ENCODE peak calls at places on chromosomes 11 and 22, in eight cellular contexts. V is GM23338, X is astrocyte, O is heart left ventricle, R is A549, M is HL-60, Z is DND-41, A is psoas muscle. K is an unnamed sample.

GRCh38 chr11:121328967-121329653 is 36.5 kb downstream of the SC5D start:
- DNase-seq in Z (peak), X (no peak), A (no peak), R (no peak), M (peak), V (no peak), O (no peak), K (no peak)

GRCh38 chr11:74005721-74006517 is 3.0 kb downstream of the UCP3 start:
- DNase-seq in M (no peak), V (no peak), A (no peak), O (no peak), Z (no peak), X (no peak), R (no peak), K (no peak)

GRCh38 chr22:39905686-39906085 is 4.8 kb downstream of the GRAP2 start:
- DNase-seq in O (no peak), Z (no peak), M (no peak), R (no peak), X (no peak), V (no peak), A (no peak), K (no peak)

GRCh38 chr11:105004021-105004420 is 18.9 kb downstream of the CASP5 start:
- DNase-seq in R (no peak), M (no peak), X (no peak), Z (no peak), V (no peak), O (no peak), A (no peak), K (no peak)

GRCh38 chr11:118903204-118904015 is 19.7 kb downstream of the CXCR5 start:
- DNase-seq in A (no peak), M (no peak), O (peak), Z (no peak), X (no peak), R (no peak), V (no peak), K (no peak)

GRCh38 chr22:40533712-40534378 is 102.7 kb downstream of the MRTFA start:
- DNase-seq in R (peak), Z (peak), X (peak), A (no peak), O (no peak), M (peak), V (peak), K (no peak)

GRCh38 chr11:115321602-115322289 is 182.5 kb downstream of the CADM1 start:
- DNase-seq in O (no peak), M (no peak), X (peak), R (no peak), V (no peak), Z (no peak), A (no peak), K (no peak)

GRCh38 chr11:43547411-43547718 is 133.2 kb upstream of the HSD17B12 start:
- DNase-seq in O (no peak), V (peak), Z (no peak), A (no peak), X (no peak), R (no peak), M (no peak), K (no peak)

GRCh38 chr22:38799265-38800002 is 5.5 kb upstream of the DNAL4 start:
- DNase-seq in M (no peak), R (no peak), X (no peak), V (no peak), Z (no peak), A (no peak), O (no peak), K (no peak)

GRCh38 chr22:30602049-30602448 is 4.9 kb upstream of the TCN2 start:
- DNase-seq in R (no peak), A (no peak), Z (no peak), M (peak), V (peak), O (no peak), X (peak), K (no peak)

GRCh38 chr11:88555018-88555828 is 217.7 kb upstream of the CTSC start:
- DNase-seq in M (no peak), O (no peak), Z (no peak), X (peak), V (no peak), R (peak), A (no peak), K (peak)

GRCh38 chr22:39290724-39291161 is 28.7 kb downstream of the RPL3 start:
- DNase-seq in A (peak), X (peak), Z (no peak), M (no peak), R (peak), O (peak), V (no peak), K (no peak)

GRCh38 chr11:127054153-127054552 is 53.6 kb upstream of the KIRREL3 start:
- DNase-seq in X (no peak), M (no peak), V (no peak), O (no peak), Z (no peak), A (no peak), R (no peak), K (no peak)

GRCh38 chr11:18383388-18384156 is 10.8 kb upstream of the LDHA start:
- DNase-seq in R (peak), M (peak), V (peak), X (peak), A (peak), O (peak), Z (peak), K (peak)

GRCh38 chr11:44334356-44335004 is 24.5 kb upstream of the ALX4 start:
- DNase-seq in V (peak), X (no peak), R (no peak), M (no peak), Z (no peak), A (no peak), O (no peak), K (no peak)

GRCh38 chr11:76768091-76769047 is 14.8 kb upstream of the TSKU start:
- DNase-seq in Z (peak), X (no peak), R (no peak), A (peak), O (no peak), V (no peak), M (peak), K (no peak)

GRCh38 chr11:108929241-108929640 is 264.4 kb downstream of the DDX10 start:
- DNase-seq in V (no peak), R (peak), O (no peak), A (no peak), X (peak), M (no peak), Z (no peak), K (peak)

GRCh38 chr22:29309332-29310064 is 3.0 kb downstream of the GAS2L1 start:
- DNase-seq in A (no peak), V (no peak), X (no peak), R (no peak), O (peak), Z (no peak), M (no peak), K (no peak)

GRCh38 chr22:23270212-23270733 is 90.0 kb downstream of the BCR start:
- DNase-seq in X (no peak), V (peak), Z (no peak), M (no peak), R (no peak), A (no peak), O (no peak), K (no peak)

GRCh38 chr22:18048041-18048440 is 23.7 kb upstream of the MICAL3 start:
- DNase-seq in O (no peak), V (no peak), Z (no peak), X (no peak), M (no peak), A (no peak), R (no peak), K (no peak)

GRCh38 chr11:85182437-85183109 is 444.6 kb downstream of the DLG2 start:
- DNase-seq in A (no peak), Z (no peak), X (peak), M (peak), V (peak), O (no peak), R (peak), K (no peak)

GRCh38 chr11:106101797-106102196 is 24.3 kb downstream of the AASDHPPT start:
- DNase-seq in R (no peak), A (no peak), M (no peak), X (peak), Z (no peak), O (no peak), V (no peak), K (no peak)

GRCh38 chr22:22414266-22414665 is 94.3 kb downstream of the ZNF280B start:
- DNase-seq in M (no peak), V (no peak), Z (no peak), R (no peak), O (no peak), X (no peak), A (no peak), K (no peak)

GRCh38 chr11:69880803-69881445 is 61.7 kb upstream of the FGF3 start:
- DNase-seq in V (no peak), R (no peak), Z (no peak), X (no peak), O (no peak), A (no peak), M (no peak), K (no peak)

GRCh38 chr11:102843474-102843873 is at the start of gene MMP3:
- DNase-seq in A (no peak), M (no peak), R (no peak), X (peak), Z (no peak), O (no peak), V (no peak), K (no peak)

GRCh38 chr22:17057959-17058814 is 26.6 kb upstream of the IL17RA start:
- DNase-seq in O (no peak), M (peak), A (peak), R (peak), X (peak), Z (peak), V (peak), K (peak)

GRCh38 chr11:132123854-132124835 is 753.7 kb downstream of the NTM start:
- DNase-seq in A (no peak), M (no peak), V (peak), X (no peak), R (no peak), Z (no peak), O (no peak), K (no peak)

GRCh38 chr22:28815729-28816128 is 15.4 kb upstream of the XBP1 start:
- DNase-seq in V (no peak), O (no peak), A (no peak), X (no peak), Z (peak), R (no peak), M (no peak), K (no peak)

GRCh38 chr11:63818609-63819008 is 5.4 kb downstream of the SPINDOC start:
- DNase-seq in Z (no peak), R (no peak), X (no peak), O (no peak), A (no peak), M (no peak), V (no peak), K (no peak)

GRCh38 chr11:63822438-63822837 is 9.2 kb downstream of the SPINDOC start:
- DNase-seq in O (no peak), A (no peak), X (no peak), Z (no peak), R (no peak), M (no peak), V (no peak), K (no peak)

GRCh38 chr11:63816732-63817131 is 3.5 kb downstream of the SPINDOC start:
- DNase-seq in A (no peak), O (no peak), Z (no peak), X (no peak), V (no peak), R (no peak), M (no peak), K (no peak)

GRCh38 chr11:63817758-63818498 is 4.7 kb downstream of the SPINDOC start:
- DNase-seq in V (no peak), X (no peak), R (no peak), M (no peak), O (no peak), Z (no peak), A (no peak), K (no peak)

GRCh38 chr11:63821411-63821810 is 8.2 kb downstream of the SPINDOC start:
- DNase-seq in M (no peak), O (no peak), Z (no peak), X (no peak), A (no peak), R (no peak), V (no peak), K (peak)
- H3K27ac ChIP-seq in M (no peak), O (no peak), Z (no peak), X (no peak), A (no peak), R (no peak), V (no peak), K (peak)

GRCh38 chr11:86940122-86940777 is 14.9 kb downstream of the FZD4 start:
- DNase-seq in A (peak), R (no peak), O (no peak), X (peak), V (peak), Z (no peak), M (no peak), K (no peak)
- H3K27ac ChIP-seq in A (peak), R (no peak), O (peak), X (no peak), V (peak), Z (no peak), M (no peak), K (no peak)

GRCh38 chr11:32902089-32902665 is 9.6 kb downstream of the QSER1 start:
- DNase-seq in Z (no peak), X (no peak), R (no peak), V (no peak), M (peak), A (no peak), O (no peak), K (no peak)
- H3K27ac ChIP-seq in Z (no peak), X (no peak), R (no peak), V (peak), M (no peak), A (no peak), O (no peak), K (peak)

GRCh38 chr11:71256080-71256479 is 3.7 kb upstream of the SHANK2 start:
- DNase-seq in M (no peak), X (no peak), R (no peak), O (no peak), A (no peak), V (peak), Z (no peak), K (no peak)
- H3K27ac ChIP-seq in M (no peak), X (no peak), R (peak), O (no peak), A (no peak), V (no peak), Z (no peak), K (no peak)

GRCh38 chr11:35214792-35215193 is 75.8 kb downstream of the CD44 start:
- DNase-seq in V (peak), R (no peak), Z (no peak), O (no peak), M (no peak), A (no peak), X (peak), K (peak)
- H3K27ac ChIP-seq in V (peak), R (peak), Z (no peak), O (no peak), M (no peak), A (no peak), X (peak), K (peak)

DNA sequence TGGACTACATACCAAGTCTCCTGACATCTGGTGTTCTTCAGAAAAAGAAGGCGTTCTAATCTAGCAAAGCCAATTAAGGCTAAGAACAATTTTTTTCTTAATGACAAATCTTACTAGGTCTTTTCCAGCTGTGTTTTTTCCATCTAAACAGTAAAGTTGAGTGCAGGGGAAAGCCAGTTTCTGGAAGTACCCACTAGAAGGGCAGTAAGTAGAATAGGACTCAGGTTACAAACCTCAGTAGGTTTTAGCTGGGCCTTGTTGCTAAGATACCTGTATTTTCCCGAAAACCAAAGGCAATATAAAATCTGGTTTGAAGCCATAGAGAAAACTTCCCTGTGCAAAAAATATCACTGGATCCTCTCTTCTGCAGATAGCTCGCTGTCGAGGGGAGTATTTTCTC is 351.9 kb downstream of the ETS1 start:
- DNase-seq in R (no peak), O (no peak), V (peak), A (no peak), M (no peak), Z (no peak), X (peak), K (no peak)
- H3K27ac ChIP-seq in R (no peak), O (no peak), V (no peak), A (no peak), M (no peak), Z (no peak), X (no peak), K (no peak)

GRCh38 chr11:122784325-122785155 is 53.8 kb upstream of the CRTAM start:
- DNase-seq in A (peak), R (no peak), V (no peak), O (no peak), X (peak), M (no peak), Z (no peak), K (peak)
- H3K27ac ChIP-seq in A (peak), R (peak), V (no peak), O (no peak), X (peak), M (no peak), Z (no peak), K (peak)

GRCh38 chr11:122653911-122654310 is 1.6 kb upstream of the UBASH3B start:
- DNase-seq in M (no peak), V (no peak), X (no peak), O (no peak), Z (no peak), A (no peak), R (no peak), K (no peak)
- H3K27ac ChIP-seq in M (no peak), V (no peak), X (no peak), O (no peak), Z (no peak), A (no peak), R (peak), K (no peak)

GRCh38 chr11:130409618-130410388 is 18.6 kb downstream of the ADAMTS8 start:
- DNase-seq in Z (no peak), X (no peak), O (no peak), V (no peak), R (no peak), M (no peak), A (no peak), K (no peak)

GRCh38 chr11:130408401-130408890 is 20.0 kb downstream of the ADAMTS8 start:
- DNase-seq in Z (no peak), O (no peak), V (no peak), X (no peak), M (no peak), R (no peak), A (no peak), K (no peak)

GRCh38 chr11:130405428-130405827 is 23.0 kb downstream of the ADAMTS8 start:
- DNase-seq in V (no peak), X (no peak), M (no peak), R (no peak), A (no peak), Z (no peak), O (peak), K (no peak)

GRCh38 chr11:130408901-130409300 is 19.5 kb downstream of the ADAMTS8 start:
- DNase-seq in A (no peak), O (no peak), Z (no peak), X (no peak), V (no peak), M (no peak), R (no peak), K (no peak)

DNA sequence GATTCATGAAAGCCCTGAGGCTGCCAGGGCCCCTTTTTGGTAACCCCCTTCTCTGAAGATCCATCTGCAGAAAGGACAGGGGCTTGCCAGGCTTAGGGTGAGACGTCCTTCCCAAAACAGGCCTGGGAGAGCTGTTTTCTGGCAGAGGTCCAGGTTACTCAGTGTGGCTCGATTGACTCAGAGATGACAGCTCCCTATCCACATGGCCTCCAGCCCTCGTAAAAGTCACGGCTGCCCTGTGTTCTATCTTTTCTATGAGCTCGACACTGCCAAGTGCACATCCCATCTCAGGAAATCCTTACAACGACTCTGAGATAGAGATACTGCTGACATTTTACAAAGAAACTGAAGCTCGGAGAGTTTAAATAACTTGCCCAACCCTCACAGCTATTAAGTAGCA is 20.4 kb downstream of the ADAMTS8 start:
- DNase-seq in X (peak), R (no peak), O (no peak), A (peak), V (no peak), Z (no peak), M (no peak), K (peak)
- H3K27ac ChIP-seq in X (no peak), R (no peak), O (no peak), A (no peak), V (no peak), Z (no peak), M (no peak), K (no peak)

K was measured in epithelial cell of prostate.